ENCODE peak calls at places on chromosomes 7 and 10, in nine cellular contexts. G is ACHN, P is endothelial cell, X is NCI-H446, D is AG09309, M is endodermal cell, S is stromal cell of bone marrow, L is AG04450, H is RPMI8226. I is an unnamed sample.

GRCh38 chr7:34848670-34849069 is 188.6 kb downstream of the DPY19L1 start:
- DNase-seq in G (no peak), P (no peak), X (no peak), D (no peak), M (no peak), S (no peak), L (no peak), H (no peak), I (no peak)

GRCh38 chr10:18608581-18608980 is 42.8 kb downstream of the NSUN6 start:
- DNase-seq in G (no peak), P (no peak), X (no peak), D (no peak), M (no peak), S (no peak), L (no peak), H (no peak), I (no peak)

GRCh38 chr7:7641129-7641663 is 644 bp downstream of the UMAD1 start:
- DNase-seq in G (no peak), P (peak; percentile 18), X (no peak), D (no peak), M (no peak), S (no peak), L (no peak), H (no peak), I (no peak)

GRCh38 chr10:97123713-97124112 is 62.0 kb downstream of the SLIT1 start:
- DNase-seq in G (no peak), P (no peak), X (no peak), D (no peak), M (no peak), S (no peak), L (no peak), H (no peak), I (no peak)

GRCh38 chr10:79098061-79098460 is 29.3 kb downstream of the ZMIZ1 start:
- DNase-seq in G (no peak), P (no peak), X (no peak), D (no peak), M (no peak), S (no peak), L (no peak), H (no peak), I (no peak)

GRCh38 chr7:110541962-110542361 is 549.0 kb upstream of the LRRN3 start:
- DNase-seq in G (no peak), P (no peak), X (no peak), D (no peak), M (no peak), S (no peak), L (peak; percentile 10), H (no peak), I (no peak)

GRCh38 chr7:130732980-130733865 is 784 bp downstream of the KLF14 start:
- DNase-seq in G (peak; percentile 42), P (no peak), X (peak; percentile 20), D (no peak), M (peak; percentile 79), S (no peak), L (no peak), H (peak; percentile 32), I (no peak)

GRCh38 chr10:69934768-69935167 is 117.9 kb upstream of the MACROH2A2 start:
- DNase-seq in G (no peak), P (no peak), X (no peak), D (no peak), M (no peak), S (no peak), L (no peak), H (no peak), I (no peak)

GRCh38 chr10:132141076-132141475 is 45.7 kb upstream of the DPYSL4 start:
- DNase-seq in G (no peak), P (no peak), X (no peak), D (no peak), M (no peak), S (no peak), L (no peak), H (no peak), I (no peak)

GRCh38 chr7:38105874-38106483 is 72.1 kb upstream of the STARD3NL start:
- DNase-seq in G (peak; percentile 78), P (no peak), X (peak; percentile 73), D (no peak), M (no peak), S (peak; percentile 44), L (peak; percentile 18), H (peak; percentile 35), I (peak; percentile 17)

GRCh38 chr10:62732841-62733653 is 71.5 kb upstream of the ADO start:
- DNase-seq in G (no peak), P (no peak), X (no peak), D (no peak), M (no peak), S (no peak), L (peak; percentile 21), H (no peak), I (no peak)

GRCh38 chr10:63718006-63718405 is 196.8 kb downstream of the REEP3 start:
- DNase-seq in G (peak; percentile 65), P (no peak), X (no peak), D (no peak), M (no peak), S (no peak), L (no peak), H (no peak), I (no peak)

GRCh38 chr7:143901360-143901709 is 641 bp downstream of the TCAF1 start:
- DNase-seq in G (no peak), P (no peak), X (no peak), D (no peak), M (peak; percentile 83), S (no peak), L (no peak), H (no peak), I (no peak)

GRCh38 chr10:103548581-103549348 is 55.3 kb downstream of the NEURL1 start:
- DNase-seq in G (no peak), P (no peak), X (no peak), D (no peak), M (no peak), S (no peak), L (no peak), H (peak; percentile 74), I (no peak)

GRCh38 chr7:34452363-34452762 is 205.7 kb upstream of the NPSR1 start:
- DNase-seq in G (no peak), P (no peak), X (no peak), D (no peak), M (no peak), S (no peak), L (no peak), H (no peak), I (no peak)

GRCh38 chr10:80407836-80408197 is 534 bp upstream of the PRXL2A start:
- DNase-seq in G (peak; percentile 86), P (no peak), X (no peak), D (no peak), M (peak; percentile 75), S (no peak), L (no peak), H (no peak), I (no peak)

GRCh38 chr7:102288285-102288930 is 1.7 kb downstream of the SH2B2 start:
- DNase-seq in G (no peak), P (no peak), X (no peak), D (no peak), M (peak; percentile 53), S (no peak), L (no peak), H (peak; percentile 80), I (no peak)

GRCh38 chr7:131327049-131327625 is 539 bp upstream of the MKLN1 start:
- DNase-seq in G (peak; percentile 75), P (peak; percentile 44), X (peak; percentile 24), D (peak; percentile 43), M (no peak), S (peak; percentile 55), L (no peak), H (peak; percentile 40), I (peak; percentile 53)

GRCh38 chr10:72834183-72834825 is 59.2 kb upstream of the OIT3 start:
- DNase-seq in G (peak; percentile 74), P (peak; percentile 41), X (peak; percentile 21), D (peak; percentile 40), M (peak; percentile 58), S (peak; percentile 64), L (peak; percentile 60), H (peak; percentile 54), I (peak; percentile 79)

GRCh38 chr7:20359397-20359963 is 28.8 kb downstream of the ITGB8 start:
- DNase-seq in G (no peak), P (no peak), X (no peak), D (no peak), M (no peak), S (no peak), L (no peak), H (no peak), I (no peak)

GRCh38 chr10:18204050-18204449 is 63.8 kb downstream of the CACNB2 start:
- DNase-seq in G (no peak), P (no peak), X (no peak), D (no peak), M (no peak), S (no peak), L (no peak), H (no peak), I (no peak)

GRCh38 chr10:61284222-61284890 is 168.8 kb downstream of the TMEM26 start:
- DNase-seq in G (peak; percentile 60), P (no peak), X (peak; percentile 44), D (peak; percentile 68), M (no peak), S (peak; percentile 53), L (peak; percentile 45), H (peak; percentile 35), I (peak; percentile 46)

GRCh38 chr7:123051916-123052315 is 56.4 kb upstream of the TAS2R16 start:
- DNase-seq in G (no peak), P (no peak), X (no peak), D (no peak), M (no peak), S (no peak), L (no peak), H (no peak), I (no peak)

GRCh38 chr7:925601-926000 is 28.9 kb downstream of the ADAP1 start:
- DNase-seq in G (no peak), P (no peak), X (no peak), D (no peak), M (no peak), S (no peak), L (no peak), H (no peak), I (no peak)

GRCh38 chr7:91286432-91286831 is 22.2 kb downstream of the FZD1 start:
- DNase-seq in G (no peak), P (no peak), X (peak; percentile 68), D (no peak), M (no peak), S (no peak), L (no peak), H (no peak), I (no peak)

GRCh38 chr10:118956253-118957140 is 73.0 kb upstream of the NANOS1 start:
- DNase-seq in G (no peak), P (no peak), X (no peak), D (no peak), M (peak; percentile 49), S (no peak), L (no peak), H (no peak), I (no peak)

GRCh38 chr7:69782917-69783684 is 184.8 kb downstream of the AUTS2 start:
- DNase-seq in G (no peak), P (no peak), X (peak; percentile 83), D (no peak), M (no peak), S (peak; percentile 74), L (no peak), H (no peak), I (peak; percentile 74)

GRCh38 chr10:77160679-77161078 is 476.9 kb downstream of the KCNMA1 start:
- DNase-seq in G (no peak), P (no peak), X (peak; percentile 15), D (peak; percentile 65), M (no peak), S (peak; percentile 89), L (peak; percentile 76), H (no peak), I (peak; percentile 65)

GRCh38 chr10:27383595-27384542 is 120.2 kb upstream of the RAB18 start:
- DNase-seq in G (no peak), P (no peak), X (no peak), D (no peak), M (no peak), S (no peak), L (no peak), H (no peak), I (no peak)